ENCODE peak calls at places on chromosomes 12 and 14, in nine cellular contexts. H is tibial artery; S is brain microvascular endothelial cell; A is suprapubic skin; K is fibroblast of lung; O is uterus; P is CD8-positive, alpha-beta T cell; Z is GM23248; W is cardiac muscle cell. L is an unnamed sample.

GRCh38 chr12:130804216-130804615 is 34.8 kb downstream of the STX2 start:
- DNase-seq in S (no peak), O (no peak), P (no peak), A (no peak), Z (no peak), H (no peak), K (peak), W (no peak), L (no peak)

GRCh38 chr14:32224731-32225377 is 21.8 kb upstream of the RNU6-8 start:
- DNase-seq in S (peak), K (peak), Z (peak), O (peak), P (no peak), H (peak), W (peak), A (no peak), L (no peak)

GRCh38 chr12:105677672-105678071 is 347.2 kb downstream of the C12orf75 start:
- DNase-seq in H (no peak), K (no peak), O (no peak), W (no peak), S (no peak), P (no peak), Z (no peak), A (no peak), L (no peak)

GRCh38 chr14:92121670-92122350 is at the start of the genes CPSF2 and NDUFB1:
- DNase-seq in A (peak), K (peak), P (peak), S (peak), O (peak), W (peak), Z (peak), H (peak), L (peak)

GRCh38 chr12:76530531-76530930 is 29.0 kb downstream of the OSBPL8 start:
- DNase-seq in O (no peak), K (no peak), P (no peak), Z (no peak), A (no peak), S (no peak), W (no peak), H (no peak), L (no peak)

GRCh38 chr12:124862768-124863408 is 776 bp downstream of the SCARB1 start:
- DNase-seq in K (peak), S (peak), H (no peak), Z (peak), P (no peak), O (no peak), W (peak), A (no peak), L (no peak)

GRCh38 chr12:58728397-58728796 is 191.9 kb downstream of the LRIG3 start:
- DNase-seq in K (no peak), W (no peak), A (no peak), P (no peak), S (peak), Z (peak), H (no peak), O (no peak), L (no peak)

GRCh38 chr12:100375023-100375737 is 18.3 kb downstream of the SLC17A8 start:
- DNase-seq in P (no peak), H (no peak), W (no peak), O (peak), S (no peak), A (no peak), Z (peak), K (peak), L (peak)

GRCh38 chr14:61525293-61526011 is 169.9 kb upstream of the HIF1A start:
- DNase-seq in Z (peak), O (peak), A (no peak), S (peak), H (peak), P (no peak), W (no peak), K (peak), L (no peak)

GRCh38 chr12:623865-624372 is 39.3 kb downstream of the NINJ2 start:
- DNase-seq in W (no peak), S (no peak), K (no peak), Z (no peak), H (no peak), P (no peak), A (no peak), O (no peak), L (no peak)
- H3K27ac ChIP-seq in W (no peak), S (no peak), K (no peak), Z (no peak), H (no peak), P (no peak), A (peak), O (no peak), L (no peak)

GRCh38 chr12:12032260-12032761 is 38.4 kb upstream of the BCL2L14 start:
- DNase-seq in A (no peak), P (no peak), Z (no peak), K (no peak), H (no peak), S (no peak), O (no peak), W (no peak), L (no peak)
- H3K27ac ChIP-seq in A (peak), P (no peak), Z (no peak), K (no peak), H (peak), S (no peak), O (peak), W (no peak), L (peak)

DNA sequence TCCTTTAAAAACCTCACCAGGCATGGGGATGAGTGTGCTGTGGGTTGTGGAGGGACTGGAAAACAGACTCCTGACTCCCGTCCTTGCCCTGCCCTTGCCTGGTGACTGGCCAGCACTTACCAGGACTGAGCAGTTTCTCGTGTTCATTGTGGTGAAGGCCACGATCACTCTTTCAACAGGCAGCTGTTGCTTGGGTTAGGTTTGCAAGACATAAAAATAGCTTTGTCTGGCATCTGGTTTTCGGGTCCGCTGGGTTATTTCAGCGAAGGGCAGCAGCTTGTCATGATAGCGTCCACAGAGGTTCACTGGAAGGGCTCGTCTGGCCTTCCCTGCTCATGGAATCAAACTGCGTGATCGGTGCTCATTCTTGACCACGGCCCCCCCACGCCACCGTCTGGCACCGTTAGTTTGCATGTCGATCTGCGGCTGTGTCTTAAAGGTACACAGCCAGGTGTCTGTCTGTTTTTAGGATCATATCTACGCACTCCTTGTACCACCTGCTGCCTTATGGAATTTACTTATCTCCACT is 15.2 kb downstream of the ACACB start:
- DNase-seq in S (no peak), A (peak), H (peak), W (peak), Z (peak), O (no peak), K (no peak), P (no peak), L (no peak)
- H3K27ac ChIP-seq in S (no peak), A (peak), H (peak), W (peak), Z (no peak), O (no peak), K (no peak), P (no peak), L (no peak)

GRCh38 chr12:27277846-27278260 is 33.8 kb downstream of the STK38L start:
- DNase-seq in O (peak), H (no peak), K (peak), W (peak), S (peak), P (no peak), A (no peak), Z (peak), L (no peak)

GRCh38 chr12:27272375-27273028 is 28.4 kb downstream of the STK38L start:
- DNase-seq in P (no peak), W (peak), K (no peak), S (no peak), Z (no peak), O (peak), H (no peak), A (no peak), L (no peak)

GRCh38 chr12:27273114-27273513 is 29.0 kb downstream of the STK38L start:
- DNase-seq in A (no peak), S (no peak), P (no peak), W (no peak), Z (no peak), O (no peak), H (no peak), K (no peak), L (no peak)

GRCh38 chr12:27276275-27276674 is 32.2 kb downstream of the STK38L start:
- DNase-seq in H (no peak), O (no peak), P (no peak), Z (no peak), S (no peak), K (no peak), W (no peak), A (no peak), L (no peak)

GRCh38 chr12:27274706-27275105 is 30.6 kb downstream of the STK38L start:
- DNase-seq in K (no peak), P (no peak), H (no peak), O (no peak), W (no peak), S (no peak), A (no peak), Z (no peak), L (no peak)
- H3K27ac ChIP-seq in K (no peak), P (no peak), H (peak), O (no peak), W (no peak), S (no peak), A (no peak), Z (no peak), L (no peak)

DNA sequence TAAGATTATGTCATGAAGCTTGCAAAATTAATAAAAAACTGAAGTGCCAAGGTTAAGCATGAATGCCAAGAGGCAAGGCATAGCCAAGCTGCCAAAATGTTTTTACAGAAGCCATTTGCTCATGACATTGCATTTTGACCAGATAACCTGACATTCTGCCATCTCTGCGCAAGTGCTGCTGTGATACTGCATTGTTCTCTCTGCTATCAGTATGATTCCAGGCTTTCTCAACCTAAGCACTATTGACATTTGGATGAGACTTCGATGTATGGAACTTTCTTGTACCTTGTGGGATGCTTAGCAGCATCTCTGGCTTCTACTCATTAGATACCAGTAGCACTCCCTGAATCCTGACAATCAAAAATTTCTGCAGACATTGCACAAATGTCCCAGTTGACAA is 139.2 kb downstream of the RASSF9 start:
- DNase-seq in H (no peak), W (no peak), S (no peak), P (no peak), O (no peak), K (no peak), A (no peak), Z (no peak), L (no peak)
- H3K27ac ChIP-seq in H (no peak), W (no peak), S (no peak), P (no peak), O (no peak), K (no peak), A (no peak), Z (no peak), L (no peak)

GRCh38 chr14:106277503-106277902 is 751.1 kb downstream of the TMEM121 start:
- DNase-seq in K (no peak), W (no peak), S (no peak), H (no peak), O (no peak), A (no peak), Z (no peak), P (no peak), L (no peak)
- H3K27ac ChIP-seq in K (no peak), W (no peak), S (no peak), H (no peak), O (no peak), A (no peak), Z (no peak), P (no peak), L (no peak)

DNA sequence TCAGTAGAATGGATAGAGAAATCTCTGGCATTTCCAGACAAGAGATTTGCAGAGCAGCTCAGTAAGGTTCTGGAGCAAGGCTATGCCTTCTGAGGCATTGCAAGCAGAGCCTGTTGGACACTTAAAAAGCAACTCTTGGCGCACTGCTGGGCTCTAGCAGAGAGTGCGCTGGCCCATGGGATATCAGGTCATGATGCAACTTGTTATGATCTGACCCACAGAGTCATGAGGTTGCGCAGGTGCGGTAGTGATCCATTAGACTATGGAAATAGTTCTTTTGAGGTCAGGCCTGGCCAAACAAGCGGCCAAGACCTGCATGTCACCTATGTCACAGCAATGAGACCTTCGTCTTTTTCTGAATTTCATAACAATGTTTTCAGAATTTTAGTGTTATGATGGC is 168.6 kb downstream of the TMTC3 start:
- DNase-seq in K (no peak), Z (peak), S (no peak), O (no peak), P (no peak), H (no peak), A (no peak), W (no peak), L (no peak)
- H3K27ac ChIP-seq in K (peak), Z (peak), S (peak), O (no peak), P (no peak), H (no peak), A (peak), W (no peak), L (no peak)

GRCh38 chr12:85462888-85463287 is 182.9 kb downstream of the ALX1 start:
- DNase-seq in O (no peak), S (no peak), Z (no peak), A (no peak), W (no peak), P (no peak), K (no peak), H (no peak), L (no peak)
- H3K27ac ChIP-seq in O (no peak), S (no peak), Z (no peak), A (no peak), W (no peak), P (no peak), K (no peak), H (no peak), L (no peak)